ENCODE peak calls at places on chromosomes 6 and 20, in four cellular contexts. B is stomach, G is A549, L is mammary epithelial cell. R is an unnamed sample.

GRCh38 chr6:144467921-144468320 is 182.8 kb downstream of the UTRN start:
- DNase-seq in B (no peak), G (no peak), L (no peak), R (no peak)

GRCh38 chr6:100657678-100658330 is 193.1 kb upstream of the SIM1 start:
- DNase-seq in L (no peak), G (no peak), B (no peak), R (no peak)

GRCh38 chr6:74551896-74552295 is 654.0 kb downstream of the COL12A1 start:
- DNase-seq in B (no peak), L (no peak), G (no peak), R (no peak)

GRCh38 chr20:63690001-63690897 is 6.2 kb upstream of the TNFRSF6B start:
- DNase-seq in L (no peak), B (no peak), G (no peak), R (no peak)

GRCh38 chr6:51626391-51626790 is 461.0 kb downstream of the PKHD1 start:
- DNase-seq in G (no peak), B (no peak), L (no peak), R (no peak)

GRCh38 chr6:20647585-20647984 is 113.3 kb downstream of the CDKAL1 start:
- DNase-seq in B (no peak), G (no peak), L (no peak), R (no peak)

GRCh38 chr6:3119040-3119723 is 671 bp downstream of the BPHL start:
- DNase-seq in G (peak), B (no peak), L (peak), R (peak)

GRCh38 chr20:57503035-57503658 is 21.8 kb downstream of the CTCFL start:
- DNase-seq in G (no peak), L (no peak), B (no peak), R (no peak)

GRCh38 chr6:52125572-52125971 is 38.2 kb upstream of the PKHD1 start:
- DNase-seq in G (no peak), L (no peak), B (no peak), R (no peak)

GRCh38 chr20:60262967-60263603 is 304.9 kb downstream of the CDH26 start:
- DNase-seq in L (peak), B (peak), G (peak), R (peak)

GRCh38 chr6:35237466-35237865 is 22.1 kb upstream of the ZNF76 start:
- DNase-seq in G (no peak), L (no peak), B (no peak), R (no peak)

GRCh38 chr20:2756056-2756611 is 44.3 kb downstream of the CPXM1 start:
- DNase-seq in G (no peak), L (no peak), B (no peak), R (peak)

GRCh38 chr6:6505111-6505510 is 83.4 kb upstream of the LY86 start:
- DNase-seq in L (no peak), G (no peak), B (no peak), R (no peak)

GRCh38 chr6:157600807-157601206 is 219.8 kb downstream of the ZDHHC14 start:
- DNase-seq in L (no peak), G (no peak), B (no peak), R (no peak)

GRCh38 chr6:105850636-105851035 is 235.5 kb upstream of the PRDM1 start:
- DNase-seq in G (no peak), L (no peak), B (no peak), R (no peak)

GRCh38 chr20:24957326-24957996 is 8.4 kb downstream of the CST7 start:
- DNase-seq in B (peak), G (no peak), L (no peak), R (no peak)

GRCh38 chr6:104396077-104396476 is 463.6 kb downstream of the HACE1 start:
- DNase-seq in B (no peak), G (no peak), L (no peak), R (no peak)
- TF ChIP-seq CTCF in B (no peak), G (no peak), L (no peak), R (no peak)

GRCh38 chr20:48698507-48699267 is 129.1 kb downstream of the PREX1 start:
- DNase-seq in G (no peak), L (no peak), B (no peak), R (no peak)
- TF ChIP-seq CTCF in G (no peak), L (no peak), B (no peak), R (no peak)

DNA sequence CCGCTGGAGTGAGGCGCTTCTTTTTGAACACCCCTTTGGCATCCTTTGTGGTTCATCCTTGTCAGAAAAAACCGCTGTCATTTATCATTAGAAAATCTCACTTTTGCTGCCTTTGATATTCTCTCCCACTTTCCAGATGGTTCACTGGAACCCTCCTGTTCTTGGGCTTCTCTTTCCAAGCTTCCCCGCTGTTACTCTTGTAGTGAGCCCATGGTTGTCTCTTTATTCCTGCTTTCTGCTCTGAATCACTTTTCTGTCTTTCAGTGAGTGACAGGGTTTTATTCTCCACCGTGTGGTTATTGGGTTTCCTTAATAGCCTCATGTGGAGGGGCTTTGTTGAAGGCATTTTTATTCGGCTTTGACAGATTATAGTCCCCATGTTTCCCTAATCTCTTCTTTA is 117.0 kb downstream of the FARS2 start:
- DNase-seq in L (no peak), B (no peak), G (no peak), R (no peak)
- TF ChIP-seq CTCF in L (no peak), B (no peak), G (no peak), R (no peak)

GRCh38 chr6:154408906-154409500 is 52.4 kb upstream of the IPCEF1 start:
- DNase-seq in B (no peak), L (no peak), G (peak), R (peak)
- TF ChIP-seq CTCF in B (no peak), L (no peak), G (peak), R (no peak)

GRCh38 chr6:31441368-31442267 is 38.2 kb downstream of the MICA start:
- DNase-seq in L (peak), G (peak), B (peak), R (peak)

GRCh38 chr6:31450736-31451135 is 47.2 kb upstream of the MICB start:
- DNase-seq in G (no peak), L (no peak), B (no peak), R (no peak)

DNA sequence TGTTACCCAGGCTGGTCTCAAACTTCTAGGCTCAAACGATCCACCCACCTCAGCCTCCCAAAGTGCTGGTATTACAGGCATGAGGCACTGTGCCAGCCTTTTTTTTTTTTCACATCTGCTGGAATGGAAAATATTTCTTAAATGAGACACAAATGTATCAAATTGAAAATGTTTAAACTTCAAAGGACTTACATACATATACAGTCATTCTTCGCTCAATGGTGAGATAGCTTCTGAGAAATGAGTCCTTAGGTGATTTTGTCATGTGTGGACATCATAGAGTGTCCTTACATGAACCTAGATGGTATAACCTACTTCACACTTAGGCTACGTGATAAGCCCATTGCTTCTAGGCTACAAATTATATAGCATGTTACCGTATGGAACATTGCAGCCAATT is 43.1 kb downstream of the MICA start:
- DNase-seq in B (no peak), G (no peak), L (no peak), R (no peak)
- TF ChIP-seq CTCF in B (no peak), G (no peak), L (no peak), R (no peak)

GRCh38 chr6:87165169-87165568 is 9.8 kb downstream of the ZNF292 start:
- DNase-seq in G (no peak), L (no peak), B (no peak), R (no peak)
- TF ChIP-seq CTCF in G (no peak), L (no peak), B (no peak), R (no peak)

R was measured in RWPE1.